ENCODE peak calls at places on chromosome 1, in nine cellular contexts. T is HFF-Myc; S is activated naive CD8-positive, alpha-beta T cell treated with anti-CD3 and anti-CD28 coated beads, Interleukin-2, amount 10 ng/mL, durations not matched to agents 7 days and 5 days; H is kidney tubule cell; K is suprapubic skin; Z is GM13977; J is naive thymus-derived CD4-positive, alpha-beta T cell; F is vagina; U is NCI-H2081. Q is an unnamed sample.

GRCh38 chr1:89523597-89524368 is 846 bp upstream of the LRRC8B start:
- DNase-seq in T (no peak), S (no peak), H (peak; percentile 59), K (no peak), Z (peak; percentile 61), J (peak; percentile 73), F (no peak), U (peak; percentile 79), Q (no peak)

GRCh38 chr1:63189677-63190076 is 132.7 kb upstream of the FOXD3 start:
- DNase-seq in T (no peak), S (no peak), H (no peak), K (no peak), Z (no peak), J (no peak), F (no peak), U (peak; percentile 75), Q (no peak)

GRCh38 chr1:33256701-33257387 is 552 bp downstream of the ZNF362 start:
- DNase-seq in T (peak; percentile 17), S (peak; percentile 74), H (peak; percentile 73), K (no peak), Z (peak; percentile 63), J (peak; percentile 68), F (no peak), U (peak; percentile 75), Q (peak; percentile 36)

GRCh38 chr1:53636621-53637171 is 102.3 kb downstream of the GLIS1 start:
- DNase-seq in T (no peak), S (no peak), H (no peak), K (peak; percentile 70), Z (no peak), J (no peak), F (peak; percentile 80), U (no peak), Q (no peak)

GRCh38 chr1:11802616-11802972 is 3.2 kb downstream of the MTHFR start:
- DNase-seq in T (no peak), S (peak; percentile 46), H (no peak), K (no peak), Z (no peak), J (peak; percentile 12), F (no peak), U (no peak), Q (no peak)

GRCh38 chr1:155218854-155219591 is 10.5 kb downstream of the MTX1 start:
- DNase-seq in T (no peak), S (no peak), H (peak; percentile 49), K (no peak), Z (no peak), J (no peak), F (no peak), U (peak; percentile 84), Q (no peak)

GRCh38 chr1:176174108-176174507 is 33.0 kb downstream of the COP1 start:
- DNase-seq in T (no peak), S (no peak), H (no peak), K (no peak), Z (no peak), J (no peak), F (no peak), U (no peak), Q (no peak)

GRCh38 chr1:168719306-168720111 is 9.5 kb downstream of the DPT start:
- DNase-seq in T (no peak), S (no peak), H (peak; percentile 71), K (no peak), Z (peak; percentile 34), J (no peak), F (no peak), U (no peak), Q (no peak)

GRCh38 chr1:27527857-27528700 is 38.1 kb upstream of the WASF2 start:
- DNase-seq in T (no peak), S (peak; percentile 69), H (peak; percentile 74), K (no peak), Z (peak; percentile 73), J (peak; percentile 68), F (no peak), U (peak; percentile 95), Q (no peak)

GRCh38 chr1:173202430-173203145 is 4.5 kb downstream of the TNFSF4 start:
- DNase-seq in T (peak; percentile 59), S (no peak), H (peak; percentile 69), K (no peak), Z (no peak), J (no peak), F (no peak), U (peak; percentile 16), Q (peak; percentile 91)

GRCh38 chr1:117067528-117068370 is 7.6 kb downstream of the TTF2 start:
- DNase-seq in T (peak; percentile 40), S (no peak), H (peak; percentile 67), K (no peak), Z (peak; percentile 54), J (no peak), F (no peak), U (peak; percentile 55), Q (no peak)

GRCh38 chr1:173914366-173914871 is 2.7 kb downstream of the SERPINC1 start:
- DNase-seq in T (peak; percentile 5), S (no peak), H (peak; percentile 20), K (no peak), Z (peak; percentile 51), J (no peak), F (no peak), U (no peak), Q (no peak)

GRCh38 chr1:246221390-246222240 is 285.5 kb downstream of the SMYD3 start:
- DNase-seq in T (no peak), S (no peak), H (no peak), K (no peak), Z (no peak), J (no peak), F (no peak), U (no peak), Q (no peak)

GRCh38 chr1:234670936-234671628 is 61.1 kb upstream of the IRF2BP2 start:
- DNase-seq in T (no peak), S (no peak), H (no peak), K (no peak), Z (no peak), J (no peak), F (no peak), U (peak; percentile 37), Q (no peak)

GRCh38 chr1:14238472-14239059 is 359.9 kb upstream of the KAZN start:
- DNase-seq in T (no peak), S (no peak), H (no peak), K (peak; percentile 93), Z (no peak), J (no peak), F (peak; percentile 95), U (no peak), Q (no peak)

GRCh38 chr1:64396817-64397216 is 73.1 kb upstream of the CACHD1 start:
- DNase-seq in T (no peak), S (no peak), H (no peak), K (no peak), Z (no peak), J (peak; percentile 4), F (no peak), U (no peak), Q (no peak)